ENCODE peak calls at places on chromosomes 4 and X, in eight cellular contexts. N is choroid plexus epithelial cell; F is NCI-H524; M is stimulated activated CD4-positive, alpha-beta T cell treated with anti-CD3 and anti-CD28 coated beads, TNF-alpha, amount 100 ng/mL, for 48 hours; K is B cell; Y is HCEC 1CT; E is activated effector memory CD4-positive, alpha-beta T cell treated with anti-CD3 and anti-CD28 coated beads, Interleukin-2, amount 50 U/mL, for 16 hours; Q is GM23248. I is an unnamed sample.

GRCh38 chrX:153769865-153770605 is 6.0 kb downstream of the PLXNB3 start:
- DNase-seq in N (no peak), F (no peak), M (no peak), K (no peak), Y (no peak), E (peak), Q (no peak), I (no peak)

GRCh38 chr4:139641218-139641617 is 24.4 kb upstream of the MGST2 start:
- DNase-seq in N (peak), F (no peak), M (no peak), K (no peak), Y (peak), E (no peak), Q (peak), I (no peak)

GRCh38 chr4:159376289-159376688 is 273.4 kb downstream of the RAPGEF2 start:
- DNase-seq in N (no peak), F (no peak), M (no peak), K (no peak), Y (no peak), E (no peak), Q (no peak), I (no peak)

GRCh38 chrX:80879143-80879542 is 69.5 kb upstream of the BRWD3 start:
- DNase-seq in N (no peak), F (peak), M (no peak), K (no peak), Y (no peak), E (no peak), Q (peak), I (no peak)

GRCh38 chr4:174429701-174430100 is 92.6 kb downstream of the HPGD start:
- DNase-seq in N (peak), F (no peak), M (no peak), K (no peak), Y (no peak), E (no peak), Q (peak), I (no peak)

GRCh38 chr4:56060021-56060420 is 111.3 kb downstream of the CEP135 start:
- DNase-seq in N (no peak), F (no peak), M (no peak), K (no peak), Y (no peak), E (no peak), Q (no peak), I (no peak)

GRCh38 chr4:185782523-185782922 is 29.5 kb downstream of the SORBS2 start:
- DNase-seq in N (peak), F (no peak), M (no peak), K (no peak), Y (peak), E (no peak), Q (peak), I (no peak)

GRCh38 chr4:1862055-1862911 is 6.3 kb upstream of the LETM1 start:
- DNase-seq in N (no peak), F (no peak), M (no peak), K (no peak), Y (no peak), E (peak), Q (no peak), I (no peak)

GRCh38 chr4:186347743-186348142 is 81.8 kb downstream of the F11 start:
- DNase-seq in N (no peak), F (no peak), M (no peak), K (no peak), Y (no peak), E (no peak), Q (no peak), I (no peak)

GRCh38 chr4:128177376-128177959 is 110.1 kb downstream of the PGRMC2 start:
- DNase-seq in N (peak), F (no peak), M (no peak), K (no peak), Y (no peak), E (no peak), Q (peak), I (no peak)

GRCh38 chrX:134373736-134374135 is 86.2 kb upstream of the HPRT1 start:
- DNase-seq in N (no peak), F (no peak), M (no peak), K (no peak), Y (no peak), E (no peak), Q (peak), I (no peak)

GRCh38 chrX:102950908-102951866 is 14.1 kb downstream of the RAB40AL start:
- DNase-seq in N (peak), F (peak), M (peak), K (no peak), Y (peak), E (peak), Q (peak), I (peak)

GRCh38 chr4:7146059-7146763 is 46.1 kb upstream of the SORCS2 start:
- DNase-seq in N (no peak), F (no peak), M (no peak), K (no peak), Y (no peak), E (no peak), Q (no peak), I (no peak)

GRCh38 chrX:13605611-13606010 is 36.2 kb downstream of the EGFL6 start:
- DNase-seq in N (no peak), F (no peak), M (no peak), K (no peak), Y (no peak), E (no peak), Q (no peak), I (no peak)

GRCh38 chr4:89283226-89283974 is 24.2 kb downstream of the GPRIN3 start:
- DNase-seq in N (peak), F (no peak), M (no peak), K (no peak), Y (peak), E (peak), Q (peak), I (peak)

GRCh38 chr4:185039508-185040273 is 21.4 kb downstream of the HELT start:
- DNase-seq in N (peak), F (peak), M (no peak), K (peak), Y (peak), E (peak), Q (peak), I (peak)

GRCh38 chrX:109934935-109935334 is 68.0 kb upstream of the TMEM164 start:
- DNase-seq in N (peak), F (no peak), M (no peak), K (no peak), Y (no peak), E (no peak), Q (peak), I (no peak)

GRCh38 chrX:69137371-69137881 is 27.8 kb downstream of the PJA1 start:
- DNase-seq in N (peak), F (no peak), M (no peak), K (no peak), Y (peak), E (no peak), Q (peak), I (no peak)

GRCh38 chr4:155545456-155545855 is 121.2 kb upstream of the GUCY1A1 start:
- DNase-seq in N (no peak), F (no peak), M (no peak), K (no peak), Y (no peak), E (no peak), Q (no peak), I (no peak)

GRCh38 chr4:71254451-71255012 is 84.3 kb upstream of the SLC4A4 start:
- DNase-seq in N (no peak), F (no peak), M (no peak), K (no peak), Y (peak), E (no peak), Q (peak), I (no peak)

GRCh38 chr4:184262901-184263300 is 45.2 kb upstream of the ENPP6 start:
- DNase-seq in N (peak), F (no peak), M (no peak), K (no peak), Y (no peak), E (no peak), Q (peak), I (no peak)

GRCh38 chrX:41275661-41276609 is 58.0 kb upstream of the DDX3X start:
- DNase-seq in N (peak), F (peak), M (no peak), K (no peak), Y (peak), E (peak), Q (peak), I (peak)

GRCh38 chr4:136383126-136383525 is 1149.2 kb downstream of the PCDH18 start:
- DNase-seq in N (peak), F (no peak), M (no peak), K (no peak), Y (no peak), E (no peak), Q (no peak), I (no peak)

GRCh38 chrX:41499195-41499594 is 52.1 kb downstream of the NYX start:
- DNase-seq in N (no peak), F (no peak), M (no peak), K (no peak), Y (no peak), E (no peak), Q (no peak), I (no peak)

GRCh38 chrX:40966204-40966820 is 118.9 kb upstream of the USP9X start:
- DNase-seq in N (no peak), F (no peak), M (no peak), K (no peak), Y (no peak), E (no peak), Q (no peak), I (no peak)

GRCh38 chr4:42048394-42048793 is 58.1 kb downstream of the SLC30A9 start:
- DNase-seq in N (peak), F (no peak), M (no peak), K (no peak), Y (peak), E (no peak), Q (peak), I (no peak)